ENCODE peak calls at places on chromosomes 3 and 15, in four cellular contexts. S is Right ventricle myocardium superior, Y is AG09309, L is RPMI7951. W is an unnamed sample.

GRCh38 chr3:192409203-192409837 is 318.0 kb downstream of the FGF12 start:
- DNase-seq in L (no peak), S (peak), Y (no peak), W (no peak)

GRCh38 chr3:22928716-22929115 is 274.4 kb upstream of the UBE2E2 start:
- DNase-seq in Y (no peak), S (no peak), L (no peak), W (no peak)

GRCh38 chr3:48151807-48152427 is 36.3 kb downstream of the CDC25A start:
- DNase-seq in S (no peak), L (no peak), Y (no peak), W (no peak)

GRCh38 chr3:126412841-126413692 is 18.4 kb downstream of the CFAP100 start:
- DNase-seq in L (no peak), Y (no peak), S (no peak), W (no peak)

GRCh38 chr3:104273046-104273649 is 1093.6 kb upstream of the ALCAM start:
- DNase-seq in L (peak), S (no peak), Y (peak), W (peak)

GRCh38 chr3:160801386-160802118 is 45.5 kb downstream of the PPM1L start:
- DNase-seq in S (peak), L (no peak), Y (peak), W (no peak)

GRCh38 chr15:40536501-40536900 is 28.3 kb downstream of the CCDC32 start:
- DNase-seq in S (no peak), Y (no peak), L (no peak), W (no peak)

GRCh38 chr15:70575251-70576227 is 187.8 kb downstream of the UACA start:
- DNase-seq in S (no peak), Y (no peak), L (peak), W (no peak)

GRCh38 chr3:46440531-46441294 is 24.0 kb downstream of the LTF start:
- DNase-seq in S (no peak), L (peak), Y (no peak), W (no peak)

GRCh38 chr3:54358327-54358726 is 236.0 kb downstream of the CACNA2D3 start:
- DNase-seq in S (peak), L (peak), Y (no peak), W (no peak)

GRCh38 chr3:11567516-11568467 is 75.9 kb downstream of the VGLL4 start:
- DNase-seq in L (peak), S (no peak), Y (no peak), W (peak)

GRCh38 chr3:88824646-88825303 is 282.6 kb upstream of the EPHA3 start:
- DNase-seq in L (no peak), S (no peak), Y (no peak), W (no peak)

GRCh38 chr15:68274184-68274848 is 3.2 kb upstream of the FEM1B start:
- DNase-seq in L (no peak), S (no peak), Y (no peak), W (no peak)

GRCh38 chr15:22811640-22812039 is 25.2 kb downstream of the NIPA1 start:
- DNase-seq in S (peak), L (peak), Y (no peak), W (peak)

GRCh38 chr3:179853176-179853575 is 183.6 kb downstream of the PEX5L start:
- DNase-seq in S (no peak), Y (peak), L (peak), W (no peak)

GRCh38 chr3:101300073-101300472 is 20.3 kb downstream of the IMPG2 start:
- DNase-seq in S (no peak), L (no peak), Y (no peak), W (no peak)

GRCh38 chr15:78003539-78004008 is 73.9 kb downstream of the TBC1D2B start:
- DNase-seq in S (no peak), Y (no peak), L (no peak), W (no peak)

GRCh38 chr3:193835414-193835813 is 242.4 kb downstream of the OPA1 start:
- DNase-seq in Y (no peak), L (no peak), S (no peak), W (no peak)

W was measured in GM04504.